ENCODE peak calls at places on chromosomes 13 and 19, in four cellular contexts. Z is WTC11, V is K562, A is HepG2. I is an unnamed sample.
A peak's percentile ranks its signal among the peaks of the same experiment; 100 is the strongest.

GRCh38 chr13:93286047-93286446 is 59.4 kb downstream of the GPC6 start:
- DNase-seq in Z (no peak), A (no peak), V (no peak), I (no peak)

GRCh38 chr19:10518444-10519361 is 1.5 kb upstream of the S1PR5 start:
- DNase-seq in A (no peak), V (no peak), Z (peak; percentile 45), I (no peak)

GRCh38 chr13:105432408-105432807 is 1103.1 kb downstream of the EFNB2 start:
- DNase-seq in Z (no peak), V (no peak), A (no peak), I (no peak)

GRCh38 chr19:31181535-31181934 is 167.7 kb downstream of the TSHZ3 start:
- DNase-seq in V (no peak), A (no peak), Z (no peak), I (no peak)

GRCh38 chr13:109389456-109389855 is 396.9 kb downstream of the IRS2 start:
- DNase-seq in V (no peak), Z (no peak), A (no peak), I (no peak)

GRCh38 chr13:42333613-42334328 is 61.8 kb downstream of the AKAP11 start:
- DNase-seq in A (peak; percentile 16), V (no peak), Z (no peak), I (peak; percentile 47)

GRCh38 chr13:84994582-84994981 is 804.6 kb downstream of the SLITRK6 start:
- DNase-seq in Z (no peak), V (no peak), A (peak; percentile 69), I (no peak)

GRCh38 chr19:34662919-34663318 is 14.0 kb downstream of the SCGB2B2 start:
- DNase-seq in A (peak; percentile 51), Z (peak; percentile 60), V (peak; percentile 31), I (peak; percentile 35)

GRCh38 chr13:40589285-40590109 is 76.9 kb downstream of the FOXO1 start:
- DNase-seq in A (peak; percentile 56), V (no peak), Z (no peak), I (no peak)

GRCh38 chr19:40519352-40520322 is 52.8 kb downstream of the SPTBN4 start:
- DNase-seq in V (no peak), A (no peak), Z (peak; percentile 68), I (peak; percentile 52)

GRCh38 chr13:94239135-94239534 is 240.3 kb downstream of the DCT start:
- DNase-seq in V (no peak), A (no peak), Z (no peak), I (no peak)

GRCh38 chr19:7152568-7152967 is 83.1 kb downstream of the ZNF557 start:
- DNase-seq in V (no peak), Z (no peak), A (no peak), I (no peak)

GRCh38 chr13:92989301-92989700 is 237.3 kb upstream of the GPC6 start:
- DNase-seq in Z (no peak), V (no peak), A (no peak), I (no peak)

GRCh38 chr19:7214329-7215089 is 79.7 kb downstream of the INSR start:
- DNase-seq in A (peak; percentile 77), V (no peak), Z (no peak), I (no peak)

GRCh38 chr19:40513741-40514315 is 47.0 kb downstream of the SPTBN4 start:
- DNase-seq in A (no peak), Z (no peak), V (no peak), I (no peak)

GRCh38 chr19:41934849-41935374 is 6.7 kb upstream of the ERFL start:
- DNase-seq in V (peak; percentile 74), A (peak; percentile 58), Z (peak; percentile 95), I (peak; percentile 79)

GRCh38 chr13:63351081-63351480 is 1935.4 kb upstream of the PCDH20 start:
- DNase-seq in A (no peak), Z (no peak), V (no peak), I (no peak)

GRCh38 chr13:27622102-27622820 is 569 bp downstream of the POLR1D start:
- DNase-seq in V (no peak), Z (no peak), A (peak; percentile 8), I (no peak)

GRCh38 chr19:8004723-8005513 is 523 bp downstream of the ELAVL1 start:
- DNase-seq in Z (no peak), V (peak; percentile 73), A (no peak), I (peak; percentile 26)

GRCh38 chr19:43983912-43984686 is at the start of gene ZNF155:
- DNase-seq in V (peak; percentile 70), A (peak; percentile 87), Z (peak; percentile 92), I (peak; percentile 92)

GRCh38 chr19:41223431-41224234 is 4.6 kb downstream of the AXL start:
- DNase-seq in A (peak; percentile 57), V (no peak), Z (peak; percentile 65), I (no peak)

GRCh38 chr19:756232-756631 is 5.3 kb downstream of the MISP start:
- DNase-seq in A (peak; percentile 82), V (peak; percentile 89), Z (no peak), I (peak; percentile 37)

GRCh38 chr13:91346848-91347211 is 657 bp upstream of the MIR17HG start:
- DNase-seq in A (no peak), V (peak; percentile 71), Z (peak; percentile 17), I (peak; percentile 55)

GRCh38 chr19:11064831-11065303 is 24.4 kb upstream of the LDLR start:
- DNase-seq in V (peak; percentile 56), A (no peak), Z (peak; percentile 36), I (no peak)

GRCh38 chr19:21256722-21257121 is 72.5 kb downstream of the ZNF708 start:
- DNase-seq in A (peak; percentile 48), Z (peak; percentile 21), V (peak; percentile 8), I (no peak)

GRCh38 chr19:22882797-22883196 is 50.7 kb downstream of the ZNF723 start:
- DNase-seq in V (no peak), A (peak; percentile 15), Z (no peak), I (no peak)

GRCh38 chr19:16714702-16715294 is 4.8 kb upstream of the NWD1 start:
- DNase-seq in V (peak; percentile 81), A (peak; percentile 24), Z (peak; percentile 81), I (peak; percentile 79)

GRCh38 chr19:5627395-5627904 is 4.6 kb downstream of the SAFB start:
- DNase-seq in V (peak; percentile 45), A (no peak), Z (peak; percentile 26), I (no peak)
- TF ChIP-seq ELF4 in V (peak; percentile 97), A (no peak), Z (no peak), I (no peak)

DNA sequence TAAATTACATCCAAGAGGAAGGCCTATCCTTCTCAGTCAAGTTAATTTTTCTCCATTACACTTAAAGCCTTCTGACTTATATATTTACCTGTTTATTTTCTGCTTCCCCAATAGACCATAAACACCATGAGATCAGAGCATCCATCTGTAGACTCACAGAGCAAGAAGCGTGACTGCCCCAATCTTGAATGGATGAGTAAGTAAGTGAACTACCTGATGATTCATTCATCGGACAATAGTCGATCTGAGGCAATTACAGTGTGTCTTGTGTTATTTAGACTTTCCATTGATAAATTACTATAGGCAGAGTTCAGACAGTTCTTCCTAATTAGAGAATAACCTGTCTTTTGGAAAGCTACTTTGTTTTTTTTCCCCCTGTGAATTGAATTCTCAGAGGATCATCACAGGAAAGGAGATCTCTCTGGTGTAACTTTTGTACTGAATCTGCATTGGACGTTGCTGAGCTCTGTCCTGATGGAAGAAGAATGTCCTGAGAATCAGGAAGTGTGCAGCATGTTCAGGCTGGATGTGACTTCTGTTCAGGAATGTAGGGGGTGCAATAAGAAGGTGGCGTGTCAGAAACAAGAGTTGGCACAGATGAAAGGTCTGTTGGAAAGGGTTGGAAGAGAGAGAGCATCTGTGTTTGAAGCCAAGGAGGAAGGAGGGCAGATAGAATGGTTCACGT is 367.0 kb downstream of the NALCN start:
- DNase-seq in V (no peak), A (no peak), Z (no peak), I (no peak)
- TF ChIP-seq SP1 in V (no peak), A (no peak), Z (no peak), I (no peak)

GRCh38 chr19:33348301-33349010 is 25.1 kb upstream of the CEBPG start:
- DNase-seq in A (peak; percentile 46), Z (no peak), V (no peak), I (no peak)
- TF ChIP-seq ELF4 in A (no peak), Z (no peak), V (no peak), I (no peak)

DNA sequence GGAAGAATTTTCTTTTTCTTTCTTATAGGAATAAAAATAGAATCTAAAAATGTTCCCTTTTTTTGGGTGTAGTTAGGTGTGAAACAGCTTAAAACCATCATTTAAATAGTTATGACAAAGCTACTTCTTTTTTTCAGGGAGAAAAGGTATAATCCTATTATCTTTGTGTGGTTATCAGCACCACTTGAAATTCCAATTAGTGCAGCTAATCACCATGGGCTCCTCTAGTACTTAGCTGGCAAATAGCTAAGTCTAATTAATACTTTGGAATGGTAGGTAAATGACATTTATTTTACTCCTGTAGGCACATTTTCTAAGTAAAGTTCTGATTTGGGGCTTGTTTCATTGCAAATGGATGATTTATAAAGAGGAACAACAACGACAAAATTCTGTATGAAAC is 132.6 kb downstream of the OLFM4 start:
- DNase-seq in A (no peak), Z (no peak), V (no peak), I (no peak)
- TF ChIP-seq SP1 in A (no peak), Z (no peak), V (no peak), I (no peak)

GRCh38 chr13:52377898-52378297 is 28.1 kb downstream of the THSD1 start:
- DNase-seq in V (no peak), Z (no peak), A (no peak), I (no peak)

GRCh38 chr13:52374389-52374788 is 31.6 kb downstream of the THSD1 start:
- DNase-seq in A (no peak), V (no peak), Z (no peak), I (no peak)

GRCh38 chr13:52378312-52378711 is 27.7 kb downstream of the THSD1 start:
- DNase-seq in A (no peak), Z (no peak), V (no peak), I (no peak)

GRCh38 chr13:52371736-52372247 is 34.2 kb downstream of the THSD1 start:
- DNase-seq in A (peak; percentile 66), V (no peak), Z (no peak), I (no peak)

GRCh38 chr13:52374873-52375411 is 31.0 kb downstream of the THSD1 start:
- DNase-seq in V (no peak), Z (no peak), A (no peak), I (no peak)
- TF ChIP-seq ELF4 in V (no peak), Z (no peak), A (no peak), I (no peak)

GRCh38 chr13:29676941-29677452 is 81.5 kb upstream of the SLC7A1 start:
- DNase-seq in V (no peak), Z (no peak), A (no peak), I (no peak)
- TF ChIP-seq SP1 in V (no peak), Z (no peak), A (no peak), I (no peak)

DNA sequence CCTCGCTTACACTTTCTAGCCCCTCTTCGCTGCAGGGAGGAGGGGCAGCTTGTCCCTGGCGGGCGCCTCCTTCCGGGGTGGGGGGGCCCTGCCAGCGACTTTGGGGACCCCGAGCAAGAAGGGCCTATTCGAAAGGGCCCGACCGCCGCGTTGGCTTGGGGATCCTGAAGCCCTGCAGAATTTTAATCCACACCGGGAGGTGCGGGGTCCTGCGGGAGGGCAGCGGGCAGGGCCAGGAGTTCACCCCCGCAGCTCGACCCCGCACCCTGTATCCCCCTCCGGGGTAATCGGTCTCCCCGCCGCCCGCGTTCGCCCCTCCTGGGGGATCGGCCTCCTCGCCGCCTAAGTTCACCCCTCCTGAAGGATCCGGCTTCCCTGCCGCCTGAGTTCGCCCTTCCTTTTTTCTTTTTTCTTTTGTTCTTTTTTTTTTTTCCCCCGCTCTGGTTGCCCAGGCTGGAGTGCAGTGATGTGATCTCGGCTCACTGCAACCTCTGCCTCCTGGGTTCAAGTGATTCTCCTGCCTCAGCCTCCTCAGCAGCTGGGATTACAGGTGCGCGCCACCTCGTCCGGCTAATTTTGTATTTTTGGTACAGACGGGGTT is 688 bp downstream of the MOB3A start:
- DNase-seq in Z (no peak), A (no peak), V (peak; percentile 38), I (no peak)
- TF ChIP-seq ELF4 in Z (no peak), A (no peak), V (no peak), I (no peak)

I was measured in HEK293T.